ENCODE peak calls at places on chromosomes 13 and 19, in four cellular contexts. One of them, this sample, is unnamed.

GRCh38 chr13:45811891-45812583 is 39.5 kb downstream of the SIAH3 start:
- DNase-seq in activated CD8-positive, alpha-beta memory T cell treated with anti-CD3 and anti-CD28 coated beads for 1 hour: no peak
- DNase-seq in iPS-NIHi11: no peak
- DNase-seq in keratinocyte: peak; percentile 70
- DNase-seq in this sample: no peak

GRCh38 chr19:3310711-3311110 is 55.7 kb upstream of the NFIC start:
- DNase-seq in keratinocyte: no peak
- DNase-seq in activated CD8-positive, alpha-beta memory T cell treated with anti-CD3 and anti-CD28 coated beads for 1 hour: no peak
- DNase-seq in iPS-NIHi11: no peak
- DNase-seq in this sample: no peak

GRCh38 chr13:85535306-85535705 is 263.9 kb downstream of the SLITRK6 start:
- DNase-seq in iPS-NIHi11: no peak
- DNase-seq in activated CD8-positive, alpha-beta memory T cell treated with anti-CD3 and anti-CD28 coated beads for 1 hour: no peak
- DNase-seq in keratinocyte: no peak
- DNase-seq in this sample: no peak

GRCh38 chr19:30253581-30253996 is 118.6 kb upstream of the ZNF536 start:
- DNase-seq in keratinocyte: no peak
- DNase-seq in iPS-NIHi11: no peak
- DNase-seq in activated CD8-positive, alpha-beta memory T cell treated with anti-CD3 and anti-CD28 coated beads for 1 hour: no peak
- DNase-seq in this sample: peak; percentile 67

GRCh38 chr13:100573121-100573520 is 15.5 kb downstream of the GGACT start:
- DNase-seq in keratinocyte: peak; percentile 44
- DNase-seq in activated CD8-positive, alpha-beta memory T cell treated with anti-CD3 and anti-CD28 coated beads for 1 hour: peak; percentile 31
- DNase-seq in iPS-NIHi11: peak; percentile 79
- DNase-seq in this sample: peak; percentile 76

GRCh38 chr19:47444388-47444821 is 25.1 kb upstream of the MEIS3 start:
- DNase-seq in activated CD8-positive, alpha-beta memory T cell treated with anti-CD3 and anti-CD28 coated beads for 1 hour: no peak
- DNase-seq in keratinocyte: no peak
- DNase-seq in iPS-NIHi11: peak; percentile 69
- DNase-seq in this sample: peak; percentile 57

GRCh38 chr19:39670998-39671397 is 15.3 kb downstream of the LGALS16 start:
- DNase-seq in keratinocyte: no peak
- DNase-seq in iPS-NIHi11: no peak
- DNase-seq in activated CD8-positive, alpha-beta memory T cell treated with anti-CD3 and anti-CD28 coated beads for 1 hour: no peak
- DNase-seq in this sample: no peak

GRCh38 chr19:46218160-46218559 is 11.4 kb upstream of the IGFL1 start:
- DNase-seq in iPS-NIHi11: peak; percentile 76
- DNase-seq in keratinocyte: no peak
- DNase-seq in activated CD8-positive, alpha-beta memory T cell treated with anti-CD3 and anti-CD28 coated beads for 1 hour: no peak
- DNase-seq in this sample: no peak